ENCODE peak calls at places on chromosomes 2 and 18, in four cellular contexts. One of them, this sample, is unnamed.

GRCh38 chr2:25453199-25453903 is 111.6 kb upstream of the DNMT3A start:
- DNase-seq in upper lobe of left lung: no peak
- DNase-seq in IMR-90: peak
- DNase-seq in transverse colon: no peak
- DNase-seq in this sample: no peak

GRCh38 chr2:63667132-63667531 is 78.4 kb downstream of the MDH1 start:
- DNase-seq in transverse colon: no peak
- DNase-seq in IMR-90: no peak
- DNase-seq in upper lobe of left lung: no peak
- DNase-seq in this sample: no peak

GRCh38 chr2:168766600-168766999 is 35.8 kb upstream of the NOSTRIN start:
- DNase-seq in upper lobe of left lung: no peak
- DNase-seq in transverse colon: no peak
- DNase-seq in IMR-90: no peak
- DNase-seq in this sample: no peak

GRCh38 chr2:111624401-111625156 is 259.4 kb downstream of the ANAPC1 start:
- DNase-seq in transverse colon: no peak
- DNase-seq in IMR-90: peak
- DNase-seq in upper lobe of left lung: no peak
- DNase-seq in this sample: no peak

GRCh38 chr2:32068-32467 is 14.2 kb downstream of the FAM110C start:
- DNase-seq in upper lobe of left lung: no peak
- DNase-seq in IMR-90: no peak
- DNase-seq in transverse colon: no peak
- DNase-seq in this sample: no peak

GRCh38 chr2:19580264-19580663 is 221.8 kb upstream of the OSR1 start:
- DNase-seq in transverse colon: no peak
- DNase-seq in upper lobe of left lung: no peak
- DNase-seq in IMR-90: no peak
- DNase-seq in this sample: no peak

GRCh38 chr2:212926948-212927347 is 224.5 kb downstream of the IKZF2 start:
- DNase-seq in transverse colon: no peak
- DNase-seq in IMR-90: no peak
- DNase-seq in upper lobe of left lung: peak
- DNase-seq in this sample: no peak

GRCh38 chr2:95297088-95297487 is at the start of gene KCNIP3:
- DNase-seq in upper lobe of left lung: no peak
- DNase-seq in transverse colon: peak
- DNase-seq in IMR-90: no peak
- DNase-seq in this sample: no peak

GRCh38 chr2:221817052-221817451 is 244.9 kb upstream of the EPHA4 start:
- DNase-seq in IMR-90: no peak
- DNase-seq in upper lobe of left lung: no peak
- DNase-seq in transverse colon: no peak
- DNase-seq in this sample: no peak

GRCh38 chr2:160387558-160388262 is 105.9 kb downstream of the RBMS1 start:
- DNase-seq in upper lobe of left lung: no peak
- DNase-seq in IMR-90: peak
- DNase-seq in transverse colon: peak
- DNase-seq in this sample: no peak

GRCh38 chr2:202038471-202039277 is 5.0 kb downstream of the FZD7 start:
- DNase-seq in transverse colon: peak
- DNase-seq in IMR-90: peak
- DNase-seq in upper lobe of left lung: no peak
- DNase-seq in this sample: no peak

GRCh38 chr2:139867601-139868226 is 1087.5 kb upstream of the NXPH2 start:
- DNase-seq in transverse colon: no peak
- DNase-seq in upper lobe of left lung: no peak
- DNase-seq in IMR-90: no peak
- DNase-seq in this sample: no peak

GRCh38 chr2:27133195-27133875 is 1.1 kb downstream of the PREB start:
- DNase-seq in transverse colon: no peak
- DNase-seq in upper lobe of left lung: no peak
- DNase-seq in IMR-90: no peak
- DNase-seq in this sample: no peak

GRCh38 chr2:96580771-96581170 is 44.2 kb downstream of the ARID5A start:
- DNase-seq in IMR-90: no peak
- DNase-seq in transverse colon: no peak
- DNase-seq in upper lobe of left lung: no peak
- DNase-seq in this sample: no peak

GRCh38 chr2:27001851-27002369 is 30.9 kb upstream of the TMEM214 start:
- DNase-seq in transverse colon: no peak
- DNase-seq in IMR-90: no peak
- DNase-seq in upper lobe of left lung: no peak
- DNase-seq in this sample: no peak

GRCh38 chr2:117712686-117713085 is 101.8 kb upstream of the DDX18 start:
- DNase-seq in IMR-90: no peak
- DNase-seq in upper lobe of left lung: no peak
- DNase-seq in transverse colon: no peak
- DNase-seq in this sample: no peak

GRCh38 chr2:33371304-33372090 is 105.0 kb upstream of the RASGRP3 start:
- DNase-seq in IMR-90: no peak
- DNase-seq in transverse colon: no peak
- DNase-seq in upper lobe of left lung: no peak
- DNase-seq in this sample: no peak

GRCh38 chr2:4618630-4619228 is 915.4 kb downstream of the DCDC2C start:
- DNase-seq in IMR-90: no peak
- DNase-seq in transverse colon: no peak
- DNase-seq in upper lobe of left lung: no peak
- DNase-seq in this sample: no peak

GRCh38 chr2:146730882-146731281 is 1113.9 kb upstream of the ACVR2A start:
- DNase-seq in transverse colon: no peak
- DNase-seq in IMR-90: peak
- DNase-seq in upper lobe of left lung: no peak
- DNase-seq in this sample: no peak

GRCh38 chr2:150639383-150639782 is 151.9 kb upstream of the RND3 start:
- DNase-seq in transverse colon: no peak
- DNase-seq in IMR-90: no peak
- DNase-seq in upper lobe of left lung: no peak
- DNase-seq in this sample: no peak

GRCh38 chr2:239499989-239500914 is 99.4 kb upstream of the HDAC4 start:
- DNase-seq in transverse colon: no peak
- DNase-seq in upper lobe of left lung: peak
- DNase-seq in IMR-90: no peak
- DNase-seq in this sample: no peak

GRCh38 chr2:231682546-231683291 is 25.6 kb upstream of the PTMA start:
- DNase-seq in IMR-90: no peak
- DNase-seq in transverse colon: no peak
- DNase-seq in upper lobe of left lung: no peak
- DNase-seq in this sample: no peak

GRCh38 chr2:231679131-231679530 is 29.2 kb upstream of the PTMA start:
- DNase-seq in IMR-90: no peak
- DNase-seq in upper lobe of left lung: no peak
- DNase-seq in transverse colon: no peak
- DNase-seq in this sample: no peak

GRCh38 chr2:231679906-231680283 is 28.4 kb upstream of the PTMA start:
- DNase-seq in upper lobe of left lung: no peak
- DNase-seq in IMR-90: no peak
- DNase-seq in transverse colon: no peak
- DNase-seq in this sample: no peak

GRCh38 chr2:231680284-231680991 is 27.9 kb upstream of the PTMA start:
- DNase-seq in upper lobe of left lung: peak
- DNase-seq in transverse colon: peak
- DNase-seq in IMR-90: no peak
- DNase-seq in this sample: no peak

GRCh38 chr2:231680992-231681852 is 27.1 kb upstream of the PTMA start:
- DNase-seq in transverse colon: peak
- DNase-seq in IMR-90: peak
- DNase-seq in upper lobe of left lung: peak
- DNase-seq in this sample: no peak
- TF ChIP-seq POLR2A in transverse colon: peak
- TF ChIP-seq POLR2A in IMR-90: peak
- TF ChIP-seq POLR2A in upper lobe of left lung: peak
- TF ChIP-seq POLR2A in this sample: no peak

DNA sequence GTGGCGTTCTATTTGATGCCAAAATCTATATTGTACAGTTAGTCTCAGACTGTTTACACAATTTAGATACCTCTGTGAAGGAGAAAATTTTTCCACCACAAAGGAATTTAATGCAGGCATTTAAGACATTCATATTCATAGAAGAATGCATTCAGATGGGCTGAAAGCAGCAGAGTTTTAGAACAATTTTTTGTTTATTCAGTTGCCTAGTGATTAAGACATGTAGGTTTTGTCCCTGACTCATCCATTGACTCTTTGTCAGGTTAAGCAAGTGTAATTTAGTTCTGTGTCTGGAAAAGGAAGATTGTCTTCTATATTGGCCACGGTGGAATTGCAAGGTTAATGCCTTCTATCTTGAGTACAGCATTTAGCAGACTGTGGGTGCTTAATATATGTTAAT is 515.0 kb downstream of the PARD3B start:
- DNase-seq in upper lobe of left lung: no peak
- DNase-seq in IMR-90: peak
- DNase-seq in transverse colon: no peak
- DNase-seq in this sample: no peak
- TF ChIP-seq CTCF in upper lobe of left lung: no peak
- TF ChIP-seq CTCF in IMR-90: no peak
- TF ChIP-seq CTCF in transverse colon: no peak
- TF ChIP-seq CTCF in this sample: no peak

GRCh38 chr18:36175481-36175880 is 11.8 kb upstream of the MOCOS start:
- DNase-seq in IMR-90: no peak
- DNase-seq in transverse colon: no peak
- DNase-seq in upper lobe of left lung: no peak
- DNase-seq in this sample: no peak
- TF ChIP-seq POLR2A in IMR-90: no peak
- TF ChIP-seq POLR2A in transverse colon: no peak
- TF ChIP-seq POLR2A in upper lobe of left lung: no peak
- TF ChIP-seq POLR2A in this sample: no peak

GRCh38 chr2:176001281-176001902 is 675 bp downstream of the LNPK start:
- DNase-seq in upper lobe of left lung: no peak
- DNase-seq in IMR-90: peak
- DNase-seq in transverse colon: peak
- DNase-seq in this sample: no peak

GRCh38 chr2:175999283-175999819 is 2.7 kb downstream of the LNPK start:
- DNase-seq in IMR-90: no peak
- DNase-seq in transverse colon: no peak
- DNase-seq in upper lobe of left lung: no peak
- DNase-seq in this sample: no peak

GRCh38 chr2:176003958-176004357 is 1.9 kb upstream of the LNPK start:
- DNase-seq in upper lobe of left lung: no peak
- DNase-seq in transverse colon: no peak
- DNase-seq in IMR-90: no peak
- DNase-seq in this sample: no peak

GRCh38 chr2:176002684-176003225 is 688 bp upstream of the LNPK start:
- DNase-seq in transverse colon: peak
- DNase-seq in IMR-90: peak
- DNase-seq in upper lobe of left lung: no peak
- DNase-seq in this sample: no peak

DNA sequence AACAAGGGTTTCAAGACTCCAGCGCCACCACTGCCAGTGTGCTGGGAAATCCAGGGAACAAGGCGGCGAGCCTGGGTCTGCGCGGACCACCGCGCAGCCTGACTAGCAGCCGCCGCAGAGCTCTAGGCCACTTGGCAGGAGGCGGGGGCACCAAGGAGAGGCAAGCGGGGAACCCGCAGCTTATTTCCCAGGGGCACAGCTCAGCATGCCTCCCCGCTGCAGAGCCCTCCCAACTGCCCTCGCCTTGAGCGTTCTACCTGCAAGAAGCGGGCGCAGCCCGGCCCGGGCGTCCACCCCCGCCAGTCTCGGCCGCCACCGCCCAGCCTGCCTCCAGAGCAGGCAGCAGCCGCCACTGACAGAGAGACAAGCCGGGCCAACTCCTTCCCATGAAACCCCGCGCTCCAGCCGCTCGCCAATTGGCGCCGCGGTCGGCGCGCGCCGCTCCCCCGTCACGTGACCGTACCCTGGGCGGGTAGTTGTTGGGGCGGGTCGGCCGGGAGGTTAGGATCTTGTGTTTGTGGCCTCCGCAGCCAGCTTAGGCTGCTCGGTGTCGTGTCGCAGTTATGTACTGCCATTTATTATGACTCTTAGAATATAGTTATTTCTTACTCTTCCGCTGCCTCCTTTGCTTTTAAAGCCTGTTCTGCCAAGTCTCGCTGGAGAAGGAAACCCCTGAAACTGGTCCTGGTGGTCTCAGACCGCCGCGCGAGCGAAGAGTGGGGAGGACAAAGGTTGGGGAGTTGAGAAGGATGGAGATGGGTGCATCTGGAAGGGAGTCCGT is at the start of gene LNPK:
- DNase-seq in transverse colon: peak
- DNase-seq in upper lobe of left lung: peak
- DNase-seq in IMR-90: peak
- DNase-seq in this sample: no peak
- TF ChIP-seq CTCF in transverse colon: no peak
- TF ChIP-seq CTCF in upper lobe of left lung: no peak
- TF ChIP-seq CTCF in IMR-90: no peak
- TF ChIP-seq CTCF in this sample: no peak

This sample was measured in vagina.